ENCODE peak calls at places on chromosomes 4 and X, in eight cellular contexts. P, F, E, J, Z, U, A and T are unnamed samples.

GRCh38 chrX:15349046-15349445 is 13.7 kb upstream of the PIGA start:
- DNase-seq in P (peak; percentile 70), F (peak; percentile 59), E (peak; percentile 77), J (peak; percentile 43), Z (peak; percentile 41), U (no peak), A (no peak), T (peak; percentile 67)

GRCh38 chr4:168451744-168452394 is 28.4 kb downstream of the DDX60L start:
- DNase-seq in P (peak; percentile 53), F (no peak), E (peak; percentile 50), J (peak; percentile 8), Z (no peak), U (no peak), A (no peak), T (peak; percentile 83)

GRCh38 chr4:154349829-154350228 is 141.8 kb downstream of the DCHS2 start:
- DNase-seq in P (peak; percentile 37), F (peak; percentile 19), E (no peak), J (peak; percentile 25), Z (no peak), U (no peak), A (no peak), T (peak; percentile 43)

GRCh38 chr4:185587444-185588161 is 52.3 kb upstream of the PDLIM3 start:
- DNase-seq in P (no peak), F (peak; percentile 96), E (no peak), J (no peak), Z (no peak), U (peak; percentile 57), A (no peak), T (no peak)

GRCh38 chrX:17020828-17021821 is 74.7 kb downstream of the REPS2 start:
- DNase-seq in P (peak; percentile 24), F (no peak), E (no peak), J (no peak), Z (no peak), U (no peak), A (no peak), T (no peak)

GRCh38 chr4:78616046-78616498 is 64.5 kb downstream of the ANXA3 start:
- DNase-seq in P (peak; percentile 15), F (no peak), E (no peak), J (no peak), Z (no peak), U (no peak), A (no peak), T (no peak)

GRCh38 chr4:68904786-68905185 is 46.8 kb downstream of the UGT2A3 start:
- DNase-seq in P (no peak), F (no peak), E (no peak), J (no peak), Z (peak; percentile 7), U (peak; percentile 39), A (no peak), T (peak; percentile 15)

GRCh38 chr4:89724716-89725115 is 112.2 kb downstream of the SNCA start:
- DNase-seq in P (peak; percentile 91), F (no peak), E (peak; percentile 62), J (no peak), Z (no peak), U (no peak), A (no peak), T (peak; percentile 76)

GRCh38 chr4:55866973-55867574 is 13.6 kb downstream of the EXOC1 start:
- DNase-seq in P (peak; percentile 80), F (peak; percentile 69), E (peak; percentile 79), J (peak; percentile 67), Z (no peak), U (no peak), A (no peak), T (peak; percentile 73)

GRCh38 chr4:13539047-13539720 is 5.1 kb downstream of the NKX3-2 start:
- DNase-seq in P (peak; percentile 45), F (no peak), E (no peak), J (no peak), Z (no peak), U (no peak), A (no peak), T (no peak)

GRCh38 chrX:12360389-12360788 is 222.1 kb downstream of the FRMPD4 start:
- DNase-seq in P (peak; percentile 5), F (no peak), E (peak; percentile 49), J (peak; percentile 24), Z (no peak), U (no peak), A (no peak), T (peak; percentile 69)

GRCh38 chrX:122866527-122866926 is 317.6 kb upstream of the GRIA3 start:
- DNase-seq in P (peak; percentile 69), F (no peak), E (no peak), J (peak; percentile 65), Z (no peak), U (no peak), A (no peak), T (peak; percentile 85)

GRCh38 chr4:54659213-54660144 is 1.7 kb downstream of the KIT start:
- DNase-seq in P (no peak), F (no peak), E (peak; percentile 48), J (no peak), Z (peak; percentile 21), U (no peak), A (no peak), T (peak; percentile 19)

GRCh38 chrX:91108761-91109160 is 325.9 kb upstream of the PABPC5 start:
- DNase-seq in P (no peak), F (no peak), E (no peak), J (no peak), Z (no peak), U (no peak), A (no peak), T (no peak)

GRCh38 chr4:105194328-105195231 is 47.9 kb downstream of the TET2 start:
- DNase-seq in P (peak; percentile 54), F (no peak), E (peak; percentile 41), J (no peak), Z (no peak), U (no peak), A (no peak), T (peak; percentile 64)

GRCh38 chrX:72268601-72269365 is 8.3 kb downstream of the RPS4X start:
- DNase-seq in P (peak; percentile 75), F (no peak), E (no peak), J (no peak), Z (no peak), U (no peak), A (no peak), T (no peak)

GRCh38 chr4:122747883-122748282 is 15.4 kb downstream of the BBS12 start:
- DNase-seq in P (peak; percentile 94), F (no peak), E (peak; percentile 33), J (peak; percentile 38), Z (no peak), U (no peak), A (no peak), T (peak; percentile 57)

GRCh38 chr4:11480683-11481082 is 52.0 kb upstream of the HS3ST1 start:
- DNase-seq in P (no peak), F (no peak), E (peak; percentile 64), J (no peak), Z (no peak), U (no peak), A (no peak), T (peak; percentile 37)

GRCh38 chr4:114615435-114615834 is 16.8 kb downstream of the UGT8 start:
- DNase-seq in P (no peak), F (no peak), E (no peak), J (no peak), Z (no peak), U (peak; percentile 27), A (no peak), T (no peak)

GRCh38 chr4:138182838-138183426 is 59.2 kb downstream of the SLC7A11 start:
- DNase-seq in P (peak; percentile 70), F (peak; percentile 58), E (peak; percentile 87), J (no peak), Z (peak; percentile 33), U (no peak), A (no peak), T (peak; percentile 73)

GRCh38 chr4:94523617-94524016 is 71.9 kb downstream of the PDLIM5 start:
- DNase-seq in P (peak; percentile 52), F (no peak), E (no peak), J (peak; percentile 76), Z (no peak), U (no peak), A (no peak), T (peak; percentile 80)

GRCh38 chr4:144906181-144906895 is 191.7 kb downstream of the ANAPC10 start:
- DNase-seq in P (peak; percentile 8), F (no peak), E (peak; percentile 72), J (no peak), Z (no peak), U (no peak), A (no peak), T (peak; percentile 24)

GRCh38 chrX:135740683-135741149 is 27.3 kb downstream of the CT45A3 start:
- DNase-seq in P (peak; percentile 12), F (peak; percentile 13), E (peak; percentile 44), J (peak; percentile 47), Z (peak; percentile 44), U (no peak), A (no peak), T (no peak)

GRCh38 chrX:155235891-155236290 is 19.6 kb downstream of the VBP1 start:
- DNase-seq in P (no peak), F (no peak), E (no peak), J (no peak), Z (no peak), U (no peak), A (no peak), T (peak; percentile 1)

GRCh38 chr4:1240721-1241465 is 8.0 kb downstream of the CTBP1 start:
- DNase-seq in P (no peak), F (no peak), E (no peak), J (no peak), Z (no peak), U (peak; percentile 19), A (no peak), T (no peak)

GRCh38 chr4:94523033-94523590 is 71.4 kb downstream of the PDLIM5 start:
- DNase-seq in P (peak; percentile 62), F (no peak), E (no peak), J (no peak), Z (no peak), U (no peak), A (no peak), T (no peak)

GRCh38 chrX:150975655-150976390 is 7.3 kb upstream of the HMGB3 start:
- DNase-seq in P (no peak), F (no peak), E (peak; percentile 7), J (no peak), Z (no peak), U (no peak), A (no peak), T (no peak)

GRCh38 chr4:127685292-127685691 is 44.9 kb upstream of the SLC25A31 start:
- DNase-seq in P (peak; percentile 26), F (no peak), E (peak; percentile 33), J (no peak), Z (no peak), U (no peak), A (no peak), T (peak; percentile 83)

GRCh38 chr4:121164291-121164690 is at the start of gene TNIP3:
- DNase-seq in P (peak; percentile 42), F (no peak), E (peak; percentile 80), J (peak; percentile 28), Z (no peak), U (peak; percentile 47), A (no peak), T (peak; percentile 94)

GRCh38 chr4:1045595-1046201 is 34.3 kb downstream of the FGFRL1 start:
- DNase-seq in P (no peak), F (peak; percentile 46), E (no peak), J (no peak), Z (no peak), U (peak; percentile 25), A (no peak), T (no peak)

GRCh38 chrX:57156397-57157049 is 19.3 kb upstream of the SPIN2A start:
- DNase-seq in P (peak; percentile 56), F (peak; percentile 64), E (peak; percentile 69), J (no peak), Z (peak; percentile 34), U (no peak), A (peak; percentile 1), T (peak; percentile 52)

GRCh38 chr4:92501456-92501855 is 197.7 kb downstream of the GRID2 start:
- DNase-seq in P (no peak), F (peak; percentile 74), E (no peak), J (no peak), Z (no peak), U (no peak), A (no peak), T (peak; percentile 43)

GRCh38 chr4:24557036-24558022 is 27.0 kb downstream of the DHX15 start:
- DNase-seq in P (peak; percentile 56), F (peak; percentile 75), E (peak; percentile 28), J (no peak), Z (no peak), U (no peak), A (no peak), T (peak; percentile 50)

GRCh38 chr4:168562021-168562691 is 65.3 kb downstream of the PALLD start:
- DNase-seq in P (peak; percentile 59), F (no peak), E (peak; percentile 55), J (peak; percentile 53), Z (no peak), U (no peak), A (no peak), T (peak; percentile 60)